ENCODE peak calls at places on chromosomes 5 and 9, in six cellular contexts. One of them, this sample, is unnamed.

GRCh38 chr9:123318192-123318591 is 37.8 kb upstream of the CRB2 start:
- DNase-seq in mesenteric fat pad: no peak
- DNase-seq in NCI-H774: no peak
- DNase-seq in MCF 10A: no peak
- DNase-seq in AG08395: no peak
- DNase-seq in C1 segment of cervical spinal cord: no peak
- DNase-seq in this sample: peak

GRCh38 chr5:83471405-83472212 is at the start of gene VCAN:
- DNase-seq in NCI-H774: no peak
- DNase-seq in AG08395: peak
- DNase-seq in mesenteric fat pad: no peak
- DNase-seq in MCF 10A: peak
- DNase-seq in C1 segment of cervical spinal cord: peak
- DNase-seq in this sample: peak

GRCh38 chr5:53302524-53302923 is 177.9 kb upstream of the FST start:
- DNase-seq in C1 segment of cervical spinal cord: no peak
- DNase-seq in mesenteric fat pad: no peak
- DNase-seq in NCI-H774: no peak
- DNase-seq in MCF 10A: no peak
- DNase-seq in AG08395: peak
- DNase-seq in this sample: peak

GRCh38 chr5:181170996-181171395 is 23.6 kb downstream of the OR2V2 start:
- DNase-seq in C1 segment of cervical spinal cord: no peak
- DNase-seq in MCF 10A: no peak
- DNase-seq in mesenteric fat pad: no peak
- DNase-seq in AG08395: peak
- DNase-seq in NCI-H774: no peak
- DNase-seq in this sample: peak

GRCh38 chr5:98205691-98206461 is 567.6 kb upstream of the RGMB start:
- DNase-seq in MCF 10A: peak
- DNase-seq in C1 segment of cervical spinal cord: no peak
- DNase-seq in mesenteric fat pad: no peak
- DNase-seq in AG08395: peak
- DNase-seq in NCI-H774: no peak
- DNase-seq in this sample: peak

GRCh38 chr5:159906957-159907356 is 9.3 kb upstream of the ADRA1B start:
- DNase-seq in C1 segment of cervical spinal cord: no peak
- DNase-seq in mesenteric fat pad: no peak
- DNase-seq in AG08395: no peak
- DNase-seq in NCI-H774: no peak
- DNase-seq in MCF 10A: peak
- DNase-seq in this sample: no peak

GRCh38 chr9:76369583-76369982 is 24.6 kb downstream of the RFK start:
- DNase-seq in C1 segment of cervical spinal cord: no peak
- DNase-seq in NCI-H774: peak
- DNase-seq in MCF 10A: peak
- DNase-seq in mesenteric fat pad: no peak
- DNase-seq in AG08395: no peak
- DNase-seq in this sample: no peak

GRCh38 chr9:71706172-71706571 is 62.1 kb downstream of the CEMIP2 start:
- DNase-seq in mesenteric fat pad: no peak
- DNase-seq in AG08395: no peak
- DNase-seq in C1 segment of cervical spinal cord: no peak
- DNase-seq in NCI-H774: no peak
- DNase-seq in MCF 10A: no peak
- DNase-seq in this sample: no peak

GRCh38 chr5:38258319-38259061 is at the start of gene EGFLAM:
- DNase-seq in AG08395: peak
- DNase-seq in NCI-H774: no peak
- DNase-seq in mesenteric fat pad: no peak
- DNase-seq in MCF 10A: peak
- DNase-seq in C1 segment of cervical spinal cord: no peak
- DNase-seq in this sample: peak

This sample was measured in osteoblast.